ENCODE peak calls at places on chromosomes 3 and 15, in five cellular contexts. M is fibroblast of mammary gland, B is DMS 273 treated with DMSO at 0.1 percent for 48 hours, I is AG08395, O is germinal center. K is an unnamed sample.

GRCh38 chr3:127556565-127556964 is 34.0 kb downstream of the TPRA1 start:
- DNase-seq in O (no peak), I (no peak), M (no peak), B (no peak), K (no peak)

GRCh38 chr3:69313251-69313650 is 72.6 kb downstream of the FRMD4B start:
- DNase-seq in B (no peak), I (no peak), O (no peak), M (no peak), K (no peak)

GRCh38 chr3:41580274-41580959 is 381.1 kb downstream of the CTNNB1 start:
- DNase-seq in B (no peak), O (peak; percentile 14), M (peak; percentile 5), I (peak; percentile 31), K (peak; percentile 9)

GRCh38 chr3:81339040-81339845 is 422.2 kb downstream of the GBE1 start:
- DNase-seq in I (peak; percentile 10), M (peak; percentile 13), B (no peak), O (no peak), K (peak; percentile 51)

GRCh38 chr15:61186905-61187865 is 41.9 kb downstream of the RORA start:
- DNase-seq in I (no peak), M (no peak), O (no peak), B (no peak), K (no peak)

GRCh38 chr3:129233538-129233937 is 15.9 kb upstream of the COPG1 start:
- DNase-seq in O (peak; percentile 91), M (no peak), I (no peak), B (no peak), K (no peak)

GRCh38 chr3:59126436-59126835 is 76.6 kb upstream of the CFAP20DC start:
- DNase-seq in M (no peak), B (no peak), O (no peak), I (no peak), K (no peak)

GRCh38 chr15:77851086-77851485 is 218.4 kb upstream of the LINGO1 start:
- DNase-seq in O (no peak), M (no peak), B (no peak), I (no peak), K (no peak)

GRCh38 chr15:63072023-63072650 is 29.6 kb downstream of the TPM1 start:
- DNase-seq in O (no peak), I (no peak), M (no peak), B (no peak), K (no peak)

GRCh38 chr3:98906230-98906629 is 4.7 kb upstream of the DCBLD2 start:
- DNase-seq in O (no peak), I (peak; percentile 73), B (no peak), M (peak; percentile 88), K (peak; percentile 76)

GRCh38 chr15:34360298-34360697 is 6.7 kb downstream of the LPCAT4 start:
- DNase-seq in I (peak; percentile 14), M (no peak), O (no peak), B (no peak), K (peak; percentile 36)

GRCh38 chr3:155001289-155002007 is 78.7 kb upstream of the MME start:
- DNase-seq in B (no peak), O (no peak), I (no peak), M (no peak), K (no peak)

GRCh38 chr15:49832421-49832980 is 211.7 kb downstream of the DTWD1 start:
- DNase-seq in B (no peak), O (no peak), I (no peak), M (peak; percentile 26), K (peak; percentile 44)

GRCh38 chr3:52606373-52607085 is 70.1 kb downstream of the UQCC5 start:
- DNase-seq in B (peak; percentile 8), O (no peak), I (peak; percentile 3), M (peak; percentile 47), K (peak; percentile 93)

GRCh38 chr3:106068386-106068785 is 199.6 kb upstream of the CBLB start:
- DNase-seq in I (no peak), B (no peak), O (no peak), M (no peak), K (peak; percentile 40)

GRCh38 chr3:159804726-159805410 is 183.8 kb upstream of the IL12A start:
- DNase-seq in I (peak; percentile 90), M (peak; percentile 91), B (peak; percentile 76), O (peak; percentile 58), K (peak; percentile 87)

GRCh38 chr3:32276279-32276841 is 37.9 kb downstream of the CMTM8 start:
- DNase-seq in M (peak; percentile 59), O (no peak), B (no peak), I (no peak), K (peak; percentile 93)

GRCh38 chr15:77596821-77597803 is 35.6 kb downstream of the LINGO1 start:
- DNase-seq in O (no peak), M (no peak), I (no peak), B (no peak), K (peak; percentile 15)

GRCh38 chr3:86774082-86774691 is 216.8 kb downstream of the VGLL3 start:
- DNase-seq in O (no peak), I (peak; percentile 23), M (peak; percentile 65), B (no peak), K (peak; percentile 42)

GRCh38 chr3:159795776-159796175 is 192.9 kb upstream of the IL12A start:
- DNase-seq in I (no peak), B (no peak), M (no peak), O (no peak), K (no peak)

GRCh38 chr15:51647128-51647562 is 24.6 kb upstream of the DMXL2 start:
- DNase-seq in B (peak; percentile 81), O (peak; percentile 42), M (peak; percentile 69), I (peak; percentile 63), K (peak; percentile 71)

GRCh38 chr3:177197934-177198484 is 727 bp upstream of the TBL1XR1 start:
- DNase-seq in B (no peak), O (no peak), I (no peak), M (no peak), K (no peak)

GRCh38 chr15:88756521-88756920 is 46.7 kb upstream of the ACAN start:
- DNase-seq in I (no peak), O (no peak), M (no peak), B (no peak), K (no peak)

GRCh38 chr15:32918481-32919026 is 200.8 kb downstream of the GREM1 start:
- DNase-seq in B (no peak), I (no peak), M (no peak), O (no peak), K (no peak)

GRCh38 chr3:134799393-134799792 is 4.3 kb downstream of the EPHB1 start:
- DNase-seq in M (no peak), B (no peak), I (peak; percentile 60), O (no peak), K (peak; percentile 49)

GRCh38 chr3:72205297-72205696 is 420.3 kb upstream of the PROK2 start:
- DNase-seq in M (no peak), B (no peak), O (no peak), I (no peak), K (no peak)

GRCh38 chr3:111862415-111862814 is 3.4 kb downstream of the PHLDB2 start:
- DNase-seq in M (no peak), I (no peak), O (no peak), B (no peak), K (no peak)

GRCh38 chr3:22358334-22358733 is 607.3 kb upstream of the ZNF385D start:
- DNase-seq in B (no peak), O (no peak), M (no peak), I (no peak), K (no peak)

K was measured in renal cortical epithelial cell.